ENCODE peak calls at places on chromosomes 4 and X, in five cellular contexts. E is pancreas; W is stimulated activated naive B cell treated with anti-CD40 and anti-IgM and Interleukin-4, amounts not matched to agents 10 μg/mL and 1 μg/mL and 100 μg/mL, for 72 hours; Y is tibial nerve; B is ACHN. M is an unnamed sample.
A peak's percentile ranks its signal among the peaks of the same experiment; 100 is the strongest.

GRCh38 chr4:109425405-109425804 is 8.2 kb upstream of the SEC24B start:
- DNase-seq in Y (no peak), E (no peak), W (no peak), B (no peak), M (no peak)

GRCh38 chr4:113952452-113953029 is 26.9 kb downstream of the ARSJ start:
- DNase-seq in B (peak; percentile 57), W (peak; percentile 22), E (peak; percentile 3), Y (peak; percentile 33), M (no peak)

GRCh38 chrX:23900220-23900797 is 7.4 kb downstream of the APOO start:
- DNase-seq in E (no peak), Y (no peak), W (no peak), B (no peak), M (no peak)

GRCh38 chrX:74656079-74656745 is 41.8 kb upstream of the RLIM start:
- DNase-seq in Y (no peak), E (no peak), W (no peak), B (no peak), M (no peak)

GRCh38 chrX:37767438-37767837 is 12.4 kb upstream of the CYBB start:
- DNase-seq in Y (no peak), E (no peak), B (no peak), W (no peak), M (no peak)

GRCh38 chr4:139844459-139845036 is 178.9 kb downstream of the MGST2 start:
- DNase-seq in B (no peak), E (no peak), Y (no peak), W (no peak), M (no peak)

GRCh38 chr4:121594796-121595526 is 101.8 kb downstream of the ANXA5 start:
- DNase-seq in Y (peak; percentile 50), W (no peak), B (peak; percentile 29), E (no peak), M (peak; percentile 13)

GRCh38 chr4:183722738-183723560 is 63.9 kb downstream of the TRAPPC11 start:
- DNase-seq in Y (no peak), W (peak; percentile 54), E (peak; percentile 78), B (peak; percentile 22), M (peak; percentile 35)

M was measured in foreskin keratinocyte.